ENCODE peak calls at places on chromosomes 4 and X, in seven cellular contexts. K, E, O, N, I, P and W are unnamed samples.

GRCh38 chr4:151227731-151228130 is 49.2 kb upstream of the PRSS48 start:
- DNase-seq in N (peak), I (peak), K (no peak), E (peak), O (no peak), P (no peak), W (no peak)

GRCh38 chr4:82500106-82500738 is 61.6 kb downstream of the TMEM150C start:
- DNase-seq in I (no peak), O (no peak), E (no peak), N (peak), K (no peak), P (peak), W (no peak)

GRCh38 chr4:152408514-152409327 is 127.2 kb downstream of the FBXW7 start:
- DNase-seq in E (peak), N (peak), K (no peak), I (peak), P (peak), O (no peak), W (peak)

GRCh38 chr4:7041851-7042696 is 1.1 kb upstream of the TADA2B start:
- DNase-seq in I (peak), E (no peak), O (no peak), N (no peak), P (peak), K (peak), W (peak)

GRCh38 chrX:79704325-79704724 is 310.2 kb upstream of the TBX22 start:
- DNase-seq in P (no peak), N (no peak), K (no peak), I (no peak), E (no peak), O (no peak), W (no peak)

GRCh38 chr4:40121515-40121914 is 64.9 kb downstream of the N4BP2 start:
- DNase-seq in E (peak), N (peak), K (no peak), I (peak), O (no peak), P (no peak), W (no peak)

GRCh38 chrX:119236599-119237525 is 777 bp downstream of the PGRMC1 start:
- DNase-seq in N (peak), I (peak), O (no peak), K (peak), E (peak), P (peak), W (no peak)

GRCh38 chr4:115113382-115114106 is at the start of gene NDST4:
- DNase-seq in P (peak), N (peak), E (peak), K (no peak), I (peak), O (no peak), W (no peak)

GRCh38 chrX:87409113-87409841 is 108.3 kb upstream of the KLHL4 start:
- DNase-seq in I (peak), O (no peak), P (no peak), K (no peak), N (peak), E (peak), W (no peak)

GRCh38 chrX:147917700-147918694 is 6.3 kb downstream of the FMR1 start:
- DNase-seq in O (no peak), N (peak), P (no peak), K (no peak), E (peak), I (no peak), W (no peak)

GRCh38 chr4:14345356-14345775 is 656.9 kb upstream of the CPEB2 start:
- DNase-seq in I (peak), O (no peak), E (peak), K (no peak), P (no peak), N (peak), W (no peak)

GRCh38 chr4:81472249-81473085 is 760 bp upstream of the RASGEF1B start:
- DNase-seq in P (peak), E (peak), N (peak), I (peak), K (no peak), O (no peak), W (peak)

GRCh38 chr4:46648088-46648744 is 258.3 kb upstream of the GABRA2 start:
- DNase-seq in O (no peak), K (no peak), I (no peak), E (peak), N (peak), P (no peak), W (peak)

GRCh38 chrX:12327836-12328235 is 189.6 kb downstream of the FRMPD4 start:
- DNase-seq in O (no peak), E (no peak), P (no peak), K (no peak), N (no peak), I (no peak), W (no peak)